ENCODE peak calls at places on chromosomes 6 and 20, in six cellular contexts. X is tibial nerve; Y is Right ventricle myocardium inferior; P is mesendoderm; G is activated B cell treated with CpG ODN at 0.5 μM for 24 hours; T is stimulated activated CD8-positive, alpha-beta memory T cell treated with anti-CD3 and anti-CD28 coated beads, Interleukin-2, amount 100 ng/mL, for 1 hour. U is an unnamed sample.

GRCh38 chr6:33746036-33746600 is 587 bp downstream of the IP6K3 start:
- DNase-seq in P (peak; percentile 66), Y (peak; percentile 81), T (no peak), X (no peak), G (no peak), U (no peak)

GRCh38 chr6:107264357-107264831 is 149.1 kb upstream of the BEND3 start:
- DNase-seq in G (no peak), X (no peak), P (no peak), T (no peak), Y (no peak), U (no peak)

GRCh38 chr20:63472862-63473390 is 471 bp upstream of the KCNQ2 start:
- DNase-seq in P (no peak), T (no peak), G (no peak), Y (no peak), X (no peak), U (no peak)

GRCh38 chr20:59832406-59833156 is 100.9 kb downstream of the SYCP2 start:
- DNase-seq in Y (no peak), P (no peak), X (no peak), G (no peak), T (no peak), U (no peak)

GRCh38 chr6:142260748-142261147 is 41.1 kb upstream of the ADGRG6 start:
- DNase-seq in P (no peak), Y (no peak), G (no peak), X (no peak), T (no peak), U (no peak)

GRCh38 chr20:20492521-20493334 is 124.8 kb downstream of the INSM1 start:
- DNase-seq in P (peak; percentile 67), Y (no peak), T (no peak), X (no peak), G (no peak), U (no peak)

GRCh38 chr6:157305676-157306653 is 17.4 kb downstream of the TMEM242 start:
- DNase-seq in P (no peak), X (no peak), G (no peak), Y (no peak), T (no peak), U (no peak)

GRCh38 chr6:27582928-27583725 is 110.2 kb upstream of the ZNF184 start:
- DNase-seq in G (no peak), T (no peak), Y (no peak), P (peak; percentile 82), X (no peak), U (peak; percentile 60)

GRCh38 chr6:97394160-97394748 is 111.2 kb upstream of the MMS22L start:
- DNase-seq in P (peak; percentile 68), X (no peak), G (no peak), T (peak; percentile 8), Y (no peak), U (peak; percentile 55)

GRCh38 chr20:37986873-37987601 is 46.2 kb downstream of the TTI1 start:
- DNase-seq in T (no peak), P (peak; percentile 41), Y (peak; percentile 77), G (no peak), X (no peak), U (no peak)

GRCh38 chr20:2619961-2620595 is 32.4 kb upstream of the NOP56 start:
- DNase-seq in G (no peak), X (no peak), Y (no peak), P (no peak), T (no peak), U (no peak)

GRCh38 chr6:56445818-56446217 is 196.9 kb downstream of the DST start:
- DNase-seq in Y (no peak), T (no peak), P (no peak), G (no peak), X (no peak), U (no peak)

GRCh38 chr20:31708839-31709534 is 13.7 kb downstream of the BCL2L1 start:
- DNase-seq in G (no peak), X (no peak), T (no peak), P (no peak), Y (no peak), U (no peak)

GRCh38 chr6:108651781-108652227 is 91.1 kb downstream of the FOXO3 start:
- DNase-seq in G (no peak), T (no peak), X (no peak), P (no peak), Y (no peak), U (no peak)

GRCh38 chr6:152952045-152952444 is 30.8 kb downstream of the FBXO5 start:
- DNase-seq in Y (no peak), P (peak; percentile 28), G (no peak), T (no peak), X (no peak), U (no peak)

GRCh38 chr6:158808918-158809678 is 10.1 kb downstream of the EZR start:
- DNase-seq in Y (no peak), P (no peak), X (no peak), G (peak; percentile 40), T (no peak), U (no peak)

GRCh38 chr20:25049261-25050060 is 8.5 kb downstream of the ACSS1 start:
- DNase-seq in P (no peak), X (peak; percentile 12), G (no peak), Y (no peak), T (no peak), U (no peak)

GRCh38 chr6:4947716-4948115 is 56.1 kb downstream of the RPP40 start:
- DNase-seq in G (no peak), X (no peak), P (no peak), T (no peak), Y (no peak), U (no peak)

GRCh38 chr6:119145111-119145510 is 66.6 kb upstream of the FAM184A start:
- DNase-seq in X (no peak), P (peak; percentile 55), G (no peak), Y (no peak), T (no peak), U (no peak)

GRCh38 chr20:31430568-31431095 is 9.8 kb upstream of the DEFB123 start:
- DNase-seq in Y (no peak), G (no peak), P (no peak), X (no peak), T (no peak), U (no peak)

GRCh38 chr20:2001119-2001518 is 7.3 kb upstream of the PDYN start:
- DNase-seq in G (no peak), P (no peak), T (no peak), X (no peak), Y (no peak), U (no peak)

GRCh38 chr6:170032706-170033309 is 258.1 kb downstream of the DLL1 start:
- DNase-seq in Y (no peak), T (no peak), P (no peak), X (no peak), G (no peak), U (no peak)

GRCh38 chr20:17609978-17610377 is 40.1 kb downstream of the DSTN start:
- DNase-seq in P (no peak), G (no peak), T (no peak), X (no peak), Y (no peak), U (no peak)

GRCh38 chr6:3915076-3915791 is 66.1 kb downstream of the FAM50B start:
- DNase-seq in P (no peak), T (no peak), G (no peak), X (no peak), Y (no peak), U (no peak)

GRCh38 chr20:8155848-8156602 is 24.0 kb downstream of the PLCB1 start:
- DNase-seq in G (no peak), Y (no peak), X (no peak), T (no peak), P (no peak), U (no peak)

GRCh38 chr6:106084973-106085686 is 1.0 kb upstream of the PRDM1 start:
- DNase-seq in T (no peak), P (peak; percentile 71), Y (no peak), G (no peak), X (no peak), U (no peak)

GRCh38 chr20:58102744-58103516 is 125.5 kb downstream of the ANKRD60 start:
- DNase-seq in X (no peak), Y (no peak), G (no peak), T (no peak), P (no peak), U (no peak)

GRCh38 chr6:16762547-16763477 is 1.6 kb upstream of the ATXN1 start:
- DNase-seq in P (peak; percentile 80), X (no peak), G (peak; percentile 32), T (peak; percentile 26), Y (peak; percentile 73), U (peak; percentile 77)

GRCh38 chr6:116034327-116034726 is 26.4 kb downstream of the FRK start:
- DNase-seq in Y (no peak), X (no peak), P (no peak), G (no peak), T (no peak), U (peak; percentile 71)